ENCODE peak calls at places on chromosomes 4 and X, in nine cellular contexts. E is HEK293T; U is HFF-Myc; A is stimulated activated CD4-positive, alpha-beta T cell treated with anti-CD3 and anti-CD28 coated beads, Interleukin-1b, Interleukin-23, amount 100 ng/mL, for 48 hours; B is effector memory CD4-positive, alpha-beta T cell; T is EH; Y is Kasumi-1; R is stimulated activated CD8-positive, alpha-beta memory T cell treated with anti-CD3 and anti-CD28 coated beads, Interleukin-7, amount 100 ng/mL, for 1 hour; J is NCI-H1436. V is an unnamed sample.

GRCh38 chrX:53445977-53446376 is 11.8 kb upstream of the HSD17B10 start:
- DNase-seq in E (peak; percentile 55), U (no peak), A (peak; percentile 46), B (no peak), T (peak; percentile 45), Y (peak; percentile 36), R (no peak), J (peak; percentile 43), V (no peak)

GRCh38 chr4:185232370-185232769 is 23.0 kb downstream of the SNX25 start:
- DNase-seq in E (no peak), U (no peak), A (no peak), B (no peak), T (no peak), Y (no peak), R (no peak), J (no peak), V (no peak)

GRCh38 chr4:2796261-2797187 is 3.6 kb downstream of the SH3BP2 start:
- DNase-seq in E (no peak), U (peak; percentile 72), A (no peak), B (no peak), T (peak; percentile 89), Y (no peak), R (no peak), J (no peak), V (peak; percentile 60)

GRCh38 chr4:18957721-18958120 is 936.2 kb upstream of the LCORL start:
- DNase-seq in E (no peak), U (no peak), A (no peak), B (no peak), T (no peak), Y (no peak), R (no peak), J (no peak), V (no peak)

GRCh38 chr4:4386736-4387392 is at the start of gene NSG1:
- DNase-seq in E (peak; percentile 69), U (no peak), A (no peak), B (peak; percentile 8), T (peak; percentile 22), Y (no peak), R (no peak), J (no peak), V (peak; percentile 41)

GRCh38 chr4:145626623-145626982 is 7.4 kb downstream of the MMAA start:
- DNase-seq in E (no peak), U (no peak), A (no peak), B (no peak), T (no peak), Y (no peak), R (no peak), J (no peak), V (no peak)

GRCh38 chr4:122819708-122820449 is 6.8 kb upstream of the FGF2 start:
- DNase-seq in E (no peak), U (no peak), A (no peak), B (no peak), T (peak; percentile 62), Y (no peak), R (no peak), J (no peak), V (no peak)

GRCh38 chr4:172962564-172963353 is 205.9 kb upstream of the GALNT7 start:
- DNase-seq in E (peak; percentile 46), U (peak; percentile 85), A (no peak), B (no peak), T (peak; percentile 73), Y (no peak), R (no peak), J (peak; percentile 23), V (peak; percentile 82)

GRCh38 chr4:11152684-11153083 is 276.0 kb downstream of the HS3ST1 start:
- DNase-seq in E (no peak), U (no peak), A (no peak), B (no peak), T (no peak), Y (no peak), R (no peak), J (no peak), V (no peak)

GRCh38 chr4:73538162-73538561 is 56.6 kb downstream of the AFM start:
- DNase-seq in E (no peak), U (no peak), A (no peak), B (no peak), T (no peak), Y (no peak), R (no peak), J (no peak), V (no peak)

GRCh38 chr4:90979551-90979950 is 852.4 kb downstream of the CCSER1 start:
- DNase-seq in E (no peak), U (no peak), A (no peak), B (no peak), T (no peak), Y (no peak), R (no peak), J (peak; percentile 68), V (no peak)

GRCh38 chrX:39331062-39331704 is 529.9 kb downstream of the MID1IP1 start:
- DNase-seq in E (no peak), U (no peak), A (peak; percentile 69), B (no peak), T (no peak), Y (no peak), R (no peak), J (no peak), V (no peak)

GRCh38 chrX:101108293-101108692 is 10.3 kb downstream of the CENPI start:
- DNase-seq in E (no peak), U (no peak), A (no peak), B (no peak), T (peak; percentile 80), Y (no peak), R (no peak), J (no peak), V (no peak)

GRCh38 chr4:54231419-54232150 is 2.5 kb downstream of the PDGFRA start:
- DNase-seq in E (no peak), U (no peak), A (no peak), B (no peak), T (peak; percentile 71), Y (no peak), R (no peak), J (no peak), V (no peak)

GRCh38 chrX:129961180-129962083 is 21.0 kb upstream of the BCORL1 start:
- DNase-seq in E (peak; percentile 76), U (no peak), A (peak; percentile 71), B (peak; percentile 51), T (peak; percentile 54), Y (peak; percentile 51), R (peak; percentile 42), J (peak; percentile 58), V (no peak)

GRCh38 chr4:74016068-74016467 is 17.6 kb upstream of the CXCL5 start:
- DNase-seq in E (no peak), U (no peak), A (no peak), B (no peak), T (no peak), Y (no peak), R (no peak), J (no peak), V (no peak)

GRCh38 chrX:9131066-9131465 is 97.1 kb upstream of the FAM9B start:
- DNase-seq in E (no peak), U (no peak), A (peak; percentile 36), B (no peak), T (no peak), Y (no peak), R (no peak), J (no peak), V (no peak)

GRCh38 chrX:118807151-118808017 is 16.2 kb upstream of the ZCCHC12 start:
- DNase-seq in E (peak; percentile 78), U (peak; percentile 9), A (peak; percentile 20), B (no peak), T (peak; percentile 64), Y (peak; percentile 65), R (no peak), J (peak; percentile 60), V (no peak)

GRCh38 chrX:71210829-71211228 is 12.2 kb upstream of the GJB1 start:
- DNase-seq in E (no peak), U (no peak), A (no peak), B (no peak), T (peak; percentile 28), Y (no peak), R (no peak), J (no peak), V (no peak)

GRCh38 chr4:87657525-87657924 is 7.4 kb downstream of the DMP1 start:
- DNase-seq in E (no peak), U (peak; percentile 37), A (no peak), B (no peak), T (peak; percentile 67), Y (no peak), R (no peak), J (no peak), V (no peak)

GRCh38 chrX:47169273-47169672 is 24.3 kb downstream of the RBM10 start:
- DNase-seq in E (no peak), U (no peak), A (no peak), B (no peak), T (no peak), Y (no peak), R (no peak), J (no peak), V (no peak)

GRCh38 chr4:43587746-43588145 is 695.2 kb downstream of the GRXCR1 start:
- DNase-seq in E (no peak), U (no peak), A (no peak), B (no peak), T (no peak), Y (no peak), R (no peak), J (no peak), V (no peak)

GRCh38 chr4:113086172-113086695 is 36.8 kb downstream of the ANK2 start:
- DNase-seq in E (no peak), U (no peak), A (no peak), B (no peak), T (no peak), Y (no peak), R (no peak), J (no peak), V (no peak)

GRCh38 chr4:145797278-145797677 is 117.3 kb downstream of the C4orf51 start:
- DNase-seq in E (no peak), U (no peak), A (no peak), B (no peak), T (no peak), Y (no peak), R (no peak), J (no peak), V (no peak)

GRCh38 chrX:134396174-134396573 is 63.8 kb upstream of the HPRT1 start:
- DNase-seq in E (peak; percentile 20), U (no peak), A (no peak), B (no peak), T (peak; percentile 29), Y (peak; percentile 26), R (no peak), J (no peak), V (peak; percentile 15)

GRCh38 chr4:38572798-38573197 is 91.2 kb upstream of the KLF3 start:
- DNase-seq in E (no peak), U (no peak), A (no peak), B (no peak), T (no peak), Y (no peak), R (no peak), J (no peak), V (no peak)

GRCh38 chr4:107654694-107655093 is 65.3 kb downstream of the PAPSS1 start:
- DNase-seq in E (peak; percentile 70), U (no peak), A (no peak), B (no peak), T (no peak), Y (no peak), R (no peak), J (no peak), V (no peak)

GRCh38 chr4:82677327-82677726 is 115.5 kb upstream of the TMEM150C start:
- DNase-seq in E (no peak), U (no peak), A (no peak), B (no peak), T (no peak), Y (no peak), R (no peak), J (no peak), V (peak; percentile 73)

V was measured in T47D.